ENCODE peak calls at places on chromosomes 12 and 14, in four cellular contexts. One of them, this sample, is unnamed. For H3K4me1, the result is how much of the 10 kb centered on the place peaks cover.

GRCh38 chr14:88255798-88256197 is 67.3 kb downstream of the KCNK10 start:
- DNase-seq in PC-3: no peak
- DNase-seq in tibial artery: no peak
- DNase-seq in sigmoid colon: no peak
- DNase-seq in this sample: no peak

GRCh38 chr12:131720921-131721320 is 10.0 kb downstream of the SFSWAP start:
- DNase-seq in PC-3: no peak
- DNase-seq in sigmoid colon: no peak
- DNase-seq in tibial artery: no peak
- DNase-seq in this sample: no peak

GRCh38 chr14:89720741-89721315 is 233.7 kb downstream of the EFCAB11 start:
- DNase-seq in PC-3: no peak
- DNase-seq in tibial artery: peak
- DNase-seq in sigmoid colon: no peak
- DNase-seq in this sample: peak

GRCh38 chr14:77641207-77641533 is 24.7 kb upstream of the SPTLC2 start:
- DNase-seq in PC-3: no peak
- DNase-seq in sigmoid colon: no peak
- DNase-seq in tibial artery: no peak
- DNase-seq in this sample: no peak

GRCh38 chr12:55724940-55725309 is 3.9 kb downstream of the CD63 start:
- DNase-seq in tibial artery: no peak
- DNase-seq in sigmoid colon: peak
- DNase-seq in PC-3: no peak
- DNase-seq in this sample: no peak

GRCh38 chr12:25184132-25184531 is 10.8 kb downstream of the DNAI7 start:
- DNase-seq in PC-3: no peak
- DNase-seq in sigmoid colon: no peak
- DNase-seq in tibial artery: no peak
- DNase-seq in this sample: no peak

GRCh38 chr14:69612014-69612758 is 790 bp downstream of the SUSD6 start:
- DNase-seq in PC-3: peak
- DNase-seq in sigmoid colon: no peak
- DNase-seq in tibial artery: no peak
- DNase-seq in this sample: no peak

GRCh38 chr12:50212071-50212467 is 44.9 kb upstream of the CERS5 start:
- DNase-seq in tibial artery: no peak
- DNase-seq in PC-3: no peak
- DNase-seq in sigmoid colon: no peak
- DNase-seq in this sample: no peak

GRCh38 chr12:2287151-2287550 is 234.4 kb downstream of the CACNA1C start:
- DNase-seq in tibial artery: peak
- DNase-seq in sigmoid colon: no peak
- DNase-seq in PC-3: no peak
- DNase-seq in this sample: no peak

GRCh38 chr14:98345186-98345585 is 926.8 kb downstream of the BCL11B start:
- DNase-seq in tibial artery: no peak
- DNase-seq in PC-3: peak
- DNase-seq in sigmoid colon: no peak
- DNase-seq in this sample: no peak

GRCh38 chr12:28023156-28023887 is 50.8 kb upstream of the PTHLH start:
- DNase-seq in PC-3: peak
- DNase-seq in tibial artery: no peak
- DNase-seq in sigmoid colon: no peak
- DNase-seq in this sample: no peak

GRCh38 chr14:91387135-91387849 is 30.3 kb downstream of the CCDC88C start:
- DNase-seq in sigmoid colon: no peak
- DNase-seq in PC-3: no peak
- DNase-seq in tibial artery: no peak
- DNase-seq in this sample: no peak

GRCh38 chr12:86134571-86134970 is 121.6 kb downstream of the MGAT4C start:
- DNase-seq in sigmoid colon: no peak
- DNase-seq in PC-3: peak
- DNase-seq in tibial artery: no peak
- DNase-seq in this sample: no peak

GRCh38 chr12:10186299-10186698 is 7.5 kb downstream of the TMEM52B start:
- DNase-seq in tibial artery: peak
- DNase-seq in PC-3: no peak
- DNase-seq in sigmoid colon: peak
- DNase-seq in this sample: peak

GRCh38 chr12:2605301-2605700 is 189.5 kb upstream of the FKBP4 start:
- DNase-seq in sigmoid colon: no peak
- DNase-seq in tibial artery: no peak
- DNase-seq in PC-3: no peak
- DNase-seq in this sample: no peak

GRCh38 chr12:95574030-95574429 is 22.8 kb upstream of the USP44 start:
- DNase-seq in sigmoid colon: no peak
- DNase-seq in PC-3: no peak
- DNase-seq in tibial artery: no peak
- DNase-seq in this sample: no peak

GRCh38 chr12:72271741-72272661 is at the start of gene TRHDE:
- DNase-seq in tibial artery: peak
- DNase-seq in sigmoid colon: peak
- DNase-seq in PC-3: peak
- DNase-seq in this sample: no peak

GRCh38 chr14:28765907-28766504 is 581 bp upstream of the FOXG1 start:
- DNase-seq in PC-3: no peak
- DNase-seq in sigmoid colon: no peak
- DNase-seq in tibial artery: no peak
- DNase-seq in this sample: no peak

GRCh38 chr12:89357297-89357730 is 5.0 kb upstream of the DUSP6 start:
- DNase-seq in PC-3: no peak
- DNase-seq in tibial artery: no peak
- DNase-seq in sigmoid colon: no peak
- DNase-seq in this sample: no peak

GRCh38 chr12:53754196-53754595 is 2.4 kb upstream of the CISTR start:
- DNase-seq in tibial artery: no peak
- DNase-seq in PC-3: no peak
- DNase-seq in sigmoid colon: no peak
- DNase-seq in this sample: no peak

GRCh38 chr12:11875414-11875935 is 195.3 kb upstream of the BCL2L14 start:
- DNase-seq in PC-3: peak
- DNase-seq in tibial artery: no peak
- DNase-seq in sigmoid colon: no peak
- DNase-seq in this sample: no peak

GRCh38 chr14:76015668-76016067 is 30.1 kb downstream of the IFT43 start:
- DNase-seq in sigmoid colon: no peak
- DNase-seq in PC-3: no peak
- DNase-seq in tibial artery: no peak
- DNase-seq in this sample: no peak

GRCh38 chr12:59096246-59096645 is 175.9 kb upstream of the LRIG3 start:
- DNase-seq in tibial artery: no peak
- DNase-seq in PC-3: no peak
- DNase-seq in sigmoid colon: no peak
- DNase-seq in this sample: no peak

GRCh38 chr14:43735926-43736325 is 771.2 kb downstream of the FSCB start:
- DNase-seq in sigmoid colon: no peak
- DNase-seq in tibial artery: no peak
- DNase-seq in PC-3: no peak
- DNase-seq in this sample: no peak

GRCh38 chr12:55673638-55674037 is 34.1 kb downstream of the ITGA7 start:
- DNase-seq in sigmoid colon: peak
- DNase-seq in tibial artery: no peak
- DNase-seq in PC-3: no peak
- DNase-seq in this sample: no peak

GRCh38 chr12:1173806-1174617 is 183.0 kb downstream of the ERC1 start:
- DNase-seq in sigmoid colon: no peak
- DNase-seq in tibial artery: no peak
- DNase-seq in PC-3: no peak
- DNase-seq in this sample: no peak

GRCh38 chr12:12612403-12612802 is 727 bp downstream of the CREBL2 start:
- DNase-seq in sigmoid colon: no peak
- DNase-seq in tibial artery: no peak
- DNase-seq in PC-3: peak
- DNase-seq in this sample: no peak

DNA sequence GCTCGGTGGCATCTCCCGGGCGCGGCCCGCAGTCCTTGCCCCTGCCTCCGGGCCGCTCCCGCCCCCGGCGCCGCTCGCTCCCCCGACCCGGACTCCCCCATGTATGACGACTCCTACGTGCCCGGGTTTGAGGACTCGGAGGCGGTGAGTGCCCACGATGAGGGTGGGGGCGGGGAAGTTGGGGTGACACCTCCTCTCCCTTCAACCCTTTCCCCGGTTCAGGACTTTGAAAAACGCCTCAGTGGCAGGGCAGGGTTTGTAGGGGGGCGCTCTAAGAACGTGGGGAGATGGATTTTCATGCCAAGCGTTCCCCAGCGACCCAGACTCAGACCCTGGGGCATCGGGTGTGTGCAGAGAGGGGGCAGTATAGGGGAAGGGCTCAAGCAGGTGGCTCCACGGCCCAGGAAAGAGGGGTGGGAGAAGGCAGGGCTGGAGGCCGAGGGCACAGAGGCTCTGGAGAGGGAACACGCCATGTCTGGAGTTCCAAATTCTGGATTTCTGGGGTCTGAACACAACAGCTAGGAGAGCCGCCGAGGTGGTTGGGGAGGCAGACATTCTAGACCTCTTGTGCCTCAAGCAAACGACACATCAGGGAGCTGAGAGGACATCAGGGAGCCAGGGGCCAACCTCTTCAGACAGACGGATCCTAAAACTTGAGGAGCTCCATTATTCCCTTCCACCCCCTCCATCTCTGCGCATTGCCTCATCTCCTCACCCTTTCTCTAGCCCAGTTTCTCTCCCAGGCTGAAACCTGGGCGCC is 715 bp downstream of the CACNB3 start:
- DNase-seq in PC-3: no peak
- DNase-seq in sigmoid colon: no peak
- DNase-seq in tibial artery: no peak
- DNase-seq in this sample: no peak
- TF ChIP-seq CTCF in PC-3: peak
- TF ChIP-seq CTCF in sigmoid colon: no peak
- TF ChIP-seq CTCF in tibial artery: no peak
- TF ChIP-seq CTCF in this sample: no peak

DNA sequence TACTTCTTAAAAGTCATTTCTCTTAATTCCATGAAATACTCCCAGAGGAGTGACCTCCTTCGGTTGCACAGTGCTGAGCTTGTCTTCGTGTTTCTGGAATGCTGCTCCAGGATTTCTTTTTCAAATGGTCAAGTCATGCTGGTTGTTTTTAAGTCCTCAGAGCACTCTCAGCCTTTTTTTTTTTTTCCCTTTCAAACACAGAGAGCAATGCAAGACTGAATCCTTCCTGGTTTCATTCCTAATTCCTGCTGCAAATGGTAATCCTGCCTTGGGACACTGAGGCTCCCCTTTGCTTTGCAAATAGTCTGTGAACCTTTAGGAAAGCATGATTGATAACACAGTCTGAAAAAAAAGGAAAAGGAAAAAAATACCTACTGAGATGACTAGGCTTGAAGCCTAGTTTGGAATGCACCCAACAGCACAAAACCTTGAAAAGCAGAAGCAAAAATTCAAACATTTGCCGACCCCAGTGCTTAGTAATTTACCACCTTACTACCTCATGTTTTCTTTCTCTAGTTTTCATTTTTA is 233.1 kb upstream of the DAAM1 start:
- DNase-seq in sigmoid colon: no peak
- DNase-seq in PC-3: no peak
- DNase-seq in tibial artery: no peak
- DNase-seq in this sample: no peak
- H3K27ac ChIP-seq in sigmoid colon: no peak
- H3K27ac ChIP-seq in PC-3: no peak
- H3K27ac ChIP-seq in tibial artery: peak
- H3K27ac ChIP-seq in this sample: no peak

DNA sequence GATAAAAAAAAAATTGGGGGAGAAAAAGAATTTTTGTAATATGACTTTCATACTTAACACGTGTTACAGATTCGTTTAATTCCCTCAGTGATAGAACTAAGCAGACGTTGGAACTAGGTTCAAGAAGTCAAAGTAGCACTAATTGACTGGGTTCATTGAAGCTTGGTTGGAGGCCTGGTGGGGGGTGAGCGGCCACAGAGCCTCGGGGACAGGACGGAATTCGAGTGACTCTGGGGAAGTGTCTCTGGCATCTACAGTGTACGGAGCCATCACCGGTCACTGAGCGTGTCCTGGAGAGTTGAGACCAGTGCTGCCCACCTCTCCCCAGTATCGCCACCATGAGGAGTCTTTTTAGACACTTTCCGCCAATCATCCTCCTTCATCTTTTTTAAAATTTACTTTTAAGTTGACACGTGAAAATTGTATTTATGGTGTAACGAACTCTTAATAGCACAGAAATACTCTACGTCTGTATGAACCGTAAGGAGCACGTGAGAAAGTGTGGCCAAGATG is 1.3 kb downstream of the ZFYVE21 start:
- DNase-seq in PC-3: no peak
- DNase-seq in sigmoid colon: no peak
- DNase-seq in tibial artery: no peak
- DNase-seq in this sample: no peak
- H3K4me1 ChIP-seq in PC-3: under half
- H3K4me1 ChIP-seq in sigmoid colon: under half
- H3K4me1 ChIP-seq in tibial artery: under half
- H3K4me1 ChIP-seq in this sample: under half

GRCh38 chr14:92458959-92459478 is 54.6 kb upstream of the RIN3 start:
- DNase-seq in sigmoid colon: no peak
- DNase-seq in tibial artery: no peak
- DNase-seq in PC-3: no peak
- DNase-seq in this sample: no peak

GRCh38 chr14:92458136-92458958 is 55.2 kb upstream of the RIN3 start:
- DNase-seq in PC-3: no peak
- DNase-seq in sigmoid colon: no peak
- DNase-seq in tibial artery: no peak
- DNase-seq in this sample: no peak

GRCh38 chr14:92460541-92460915 is 53.1 kb upstream of the RIN3 start:
- DNase-seq in PC-3: no peak
- DNase-seq in tibial artery: no peak
- DNase-seq in sigmoid colon: peak
- DNase-seq in this sample: no peak

GRCh38 chr14:92460916-92461579 is 52.5 kb upstream of the RIN3 start:
- DNase-seq in PC-3: peak
- DNase-seq in sigmoid colon: peak
- DNase-seq in tibial artery: no peak
- DNase-seq in this sample: no peak

DNA sequence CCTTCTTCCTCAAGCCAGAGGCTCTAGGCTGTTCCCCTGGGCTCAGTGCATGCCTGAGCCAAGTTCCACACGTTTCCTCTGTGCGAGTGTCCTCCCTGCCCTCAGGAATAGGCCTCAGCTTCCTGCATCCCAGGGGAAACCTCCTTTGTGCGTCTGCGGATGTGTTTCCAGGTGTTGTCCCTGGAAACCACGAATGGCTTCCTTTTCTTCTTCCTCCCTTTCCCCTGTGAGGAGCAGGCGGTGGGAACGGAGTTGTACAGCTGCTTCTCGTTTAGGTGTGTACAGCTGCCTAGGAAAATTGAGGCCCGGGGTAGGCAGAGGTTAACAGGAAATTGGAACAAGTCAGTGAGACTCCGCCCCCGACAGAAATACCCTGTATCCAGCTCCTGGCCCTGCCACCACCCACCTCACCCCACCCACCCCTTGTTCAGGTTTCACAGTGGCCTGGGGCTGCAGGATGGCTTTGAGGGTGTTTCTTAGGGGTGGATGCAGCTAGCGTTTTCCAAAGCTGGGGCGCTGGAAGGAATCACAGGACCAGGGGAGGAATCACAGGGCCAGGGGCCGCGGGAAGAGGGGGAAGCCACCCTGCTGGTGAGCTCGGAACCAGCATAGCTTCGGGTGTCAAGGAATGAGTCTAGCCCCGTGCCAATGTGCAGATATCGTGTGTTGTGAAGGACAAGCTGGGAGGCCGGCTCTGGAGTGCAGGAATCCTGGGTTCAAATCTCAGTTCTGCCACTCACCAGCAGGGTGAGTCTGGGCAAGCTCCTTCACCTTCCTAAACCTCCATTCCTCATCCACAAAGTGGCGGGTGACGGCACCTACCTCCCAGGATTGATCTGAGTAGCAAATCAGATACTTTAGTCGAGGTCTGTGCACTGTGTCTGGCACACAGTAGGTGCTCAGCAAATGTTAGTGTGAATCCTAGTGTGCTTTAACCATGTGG is 53.8 kb upstream of the RIN3 start:
- DNase-seq in tibial artery: no peak
- DNase-seq in sigmoid colon: no peak
- DNase-seq in PC-3: no peak
- DNase-seq in this sample: no peak
- TF ChIP-seq CTCF in tibial artery: no peak
- TF ChIP-seq CTCF in sigmoid colon: no peak
- TF ChIP-seq CTCF in PC-3: no peak
- TF ChIP-seq CTCF in this sample: no peak